ENCODE peak calls at places on chromosomes 6 and 20, in six cellular contexts. J is transverse colon, E is stomach, K is H54, H is NB4, P is A549. L is an unnamed sample.

GRCh38 chr6:26613717-26614683 is 17.2 kb downstream of the ABT1 start:
- DNase-seq in E (no peak), H (no peak), P (no peak), J (no peak), K (no peak), L (no peak)

GRCh38 chr6:53313784-53314382 is 34.9 kb downstream of the ELOVL5 start:
- DNase-seq in H (no peak), E (no peak), K (no peak), J (no peak), P (no peak), L (peak)

GRCh38 chr20:20205141-20205861 is 153.0 kb downstream of the CFAP61 start:
- DNase-seq in J (no peak), H (no peak), K (no peak), P (no peak), E (no peak), L (no peak)

GRCh38 chr20:50876816-50877215 is 54.4 kb downstream of the ADNP start:
- DNase-seq in P (no peak), E (no peak), K (no peak), H (no peak), J (no peak), L (no peak)

GRCh38 chr6:53735896-53736295 is 58.9 kb upstream of the LRRC1 start:
- DNase-seq in K (no peak), H (no peak), E (no peak), P (no peak), J (peak), L (no peak)

GRCh38 chr6:170208651-170209353 is 82.1 kb downstream of the DLL1 start:
- DNase-seq in J (no peak), K (no peak), H (no peak), P (no peak), E (peak), L (no peak)

GRCh38 chr6:3659748-3660147 is 91.8 kb downstream of the PXDC1 start:
- DNase-seq in K (no peak), J (no peak), E (no peak), H (no peak), P (no peak), L (no peak)

GRCh38 chr20:8854566-8854965 is 214.3 kb upstream of the PLCB4 start:
- DNase-seq in E (no peak), P (no peak), K (no peak), H (no peak), J (peak), L (no peak)

GRCh38 chr6:137744877-137745276 is 122.2 kb upstream of the TNFAIP3 start:
- DNase-seq in J (no peak), P (no peak), E (no peak), K (no peak), H (no peak), L (no peak)

GRCh38 chr6:1405221-1405620 is 15.8 kb downstream of the FOXF2 start:
- DNase-seq in E (peak), H (no peak), J (no peak), K (no peak), P (no peak), L (no peak)

GRCh38 chr6:35258858-35259193 is 709 bp upstream of the ZNF76 start:
- DNase-seq in P (no peak), J (no peak), H (no peak), K (no peak), E (peak), L (peak)

GRCh38 chr6:154071711-154072110 is 32.7 kb downstream of the OPRM1 start:
- DNase-seq in K (no peak), P (no peak), H (no peak), E (no peak), J (no peak), L (no peak)

GRCh38 chr6:109117346-109118035 is 22.2 kb downstream of the CEP57L1 start:
- DNase-seq in P (no peak), H (peak), E (no peak), J (peak), K (no peak), L (no peak)

GRCh38 chr20:36573103-36573797 is at the start of gene TGIF2:
- DNase-seq in P (peak), J (peak), H (peak), K (peak), E (peak), L (peak)

GRCh38 chr20:44600758-44601562 is 18.6 kb downstream of the PKIG start:
- DNase-seq in P (no peak), K (no peak), J (no peak), H (no peak), E (no peak), L (no peak)

GRCh38 chr20:23746321-23746720 is 4.4 kb downstream of the CST1 start:
- DNase-seq in P (no peak), K (no peak), E (no peak), J (no peak), H (no peak), L (no peak)

GRCh38 chr6:150194200-150194599 is 51.4 kb downstream of the PPP1R14C start:
- DNase-seq in K (no peak), P (no peak), H (no peak), E (no peak), J (no peak), L (no peak)

GRCh38 chr20:12383770-12384304 is 466.1 kb downstream of the BTBD3 start:
- DNase-seq in P (no peak), E (no peak), H (no peak), J (no peak), K (no peak), L (no peak)

GRCh38 chr20:46722450-46722849 is 13.0 kb downstream of the SLC2A10 start:
- DNase-seq in J (no peak), P (no peak), E (no peak), H (no peak), K (no peak), L (no peak)

GRCh38 chr6:1396952-1397868 is 7.8 kb downstream of the FOXF2 start:
- DNase-seq in P (peak), J (peak), H (peak), E (peak), K (peak), L (peak)

GRCh38 chr6:16136536-16137450 is 7.9 kb downstream of the MYLIP start:
- DNase-seq in H (peak), J (no peak), P (peak), K (peak), E (peak), L (peak)

GRCh38 chr20:828987-829386 is 4.5 kb upstream of the FAM110A start:
- DNase-seq in K (no peak), H (no peak), E (no peak), J (peak), P (no peak), L (peak)

GRCh38 chr6:121897337-121897760 is 461.9 kb downstream of the GJA1 start:
- DNase-seq in P (no peak), K (no peak), E (no peak), H (no peak), J (no peak), L (no peak)

GRCh38 chr6:35754452-35755321 is 17.9 kb downstream of the ARMC12 start:
- DNase-seq in H (peak), J (no peak), K (no peak), P (no peak), E (no peak), L (no peak)

GRCh38 chr6:16049178-16049577 is 79.7 kb upstream of the MYLIP start:
- DNase-seq in K (no peak), P (no peak), H (no peak), E (no peak), J (no peak), L (no peak)

GRCh38 chr6:147507162-147508072 is 1.1 kb upstream of the SAMD5 start:
- DNase-seq in K (peak), E (no peak), H (no peak), P (peak), J (peak), L (no peak)

GRCh38 chr20:8449120-8449519 is 317.1 kb downstream of the PLCB1 start:
- DNase-seq in P (no peak), H (no peak), K (no peak), J (no peak), E (no peak), L (no peak)

GRCh38 chr6:30044630-30045029 is 16.4 kb upstream of the POLR1H start:
- DNase-seq in J (no peak), E (no peak), P (no peak), K (peak), H (no peak), L (peak)

GRCh38 chr6:40732878-40733277 is 145.7 kb upstream of the LRFN2 start:
- DNase-seq in H (no peak), K (no peak), P (no peak), E (no peak), J (no peak), L (no peak)

GRCh38 chr20:35091808-35092523 is 641 bp downstream of the TRPC4AP start:
- DNase-seq in H (peak), K (no peak), J (peak), P (no peak), E (no peak), L (peak)

GRCh38 chr20:3010985-3011723 is 32.3 kb upstream of the GNRH2 start:
- DNase-seq in P (no peak), H (no peak), E (no peak), J (no peak), K (peak), L (no peak)

GRCh38 chr6:133567656-133568055 is 321.3 kb upstream of the TCF21 start:
- DNase-seq in K (no peak), J (no peak), P (no peak), H (no peak), E (no peak), L (no peak)

GRCh38 chr6:62390413-62390812 is 104.4 kb upstream of the KHDRBS2 start:
- DNase-seq in K (no peak), H (no peak), P (no peak), E (no peak), J (no peak), L (no peak)

GRCh38 chr6:163872335-163872734 is 457.8 kb downstream of the QKI start:
- DNase-seq in E (no peak), P (no peak), J (no peak), K (no peak), H (no peak), L (no peak)

GRCh38 chr6:156174026-156174880 is 602.9 kb upstream of the ARID1B start:
- DNase-seq in P (no peak), J (no peak), K (no peak), E (no peak), H (no peak), L (no peak)

GRCh38 chr6:26129656-26130055 is 42.4 kb downstream of the HFE start:
- DNase-seq in E (no peak), K (no peak), H (peak), J (no peak), P (no peak), L (no peak)

GRCh38 chr6:158793432-158793831 is 25.7 kb downstream of the EZR start:
- DNase-seq in K (peak), E (peak), H (peak), P (peak), J (peak), L (peak)

GRCh38 chr6:157274471-157275226 is 48.7 kb downstream of the TMEM242 start:
- DNase-seq in E (peak), P (peak), J (peak), H (peak), K (peak), L (peak)
- TF ChIP-seq POLR2A in E (no peak), P (peak), J (peak), H (no peak), K (peak), L (peak)

GRCh38 chr6:105639124-105639523 is 236.2 kb upstream of the PREP start:
- DNase-seq in E (no peak), H (no peak), K (no peak), P (no peak), J (no peak), L (no peak)

GRCh38 chr6:105628156-105628860 is 225.4 kb upstream of the PREP start:
- DNase-seq in H (no peak), K (no peak), E (no peak), P (no peak), J (no peak), L (no peak)

DNA sequence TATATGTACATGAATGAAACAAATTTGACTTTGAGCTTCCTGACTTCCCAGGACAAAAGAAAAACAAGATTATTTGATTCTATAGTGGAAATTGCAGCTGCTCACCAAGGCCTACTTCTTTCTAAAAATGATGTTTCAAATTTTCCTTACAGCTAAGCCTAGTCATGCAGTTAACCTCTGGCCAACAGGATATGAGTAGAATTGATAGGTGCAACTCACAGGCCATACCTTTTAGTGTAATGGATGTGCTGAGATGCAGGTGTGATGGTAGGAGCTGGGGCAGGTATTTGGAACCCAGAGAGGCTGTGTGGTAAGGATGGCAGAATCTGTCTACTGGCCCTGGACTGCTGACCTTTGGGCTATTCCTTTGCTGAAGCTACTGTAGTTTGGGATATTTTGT is 230.9 kb upstream of the PREP start:
- DNase-seq in E (no peak), H (no peak), J (no peak), K (no peak), P (no peak), L (no peak)
- TF ChIP-seq POLR2A in E (no peak), H (no peak), J (no peak), K (no peak), P (no peak), L (no peak)

GRCh38 chr6:145147981-145148380 is 587.3 kb downstream of the EPM2A start:
- DNase-seq in P (no peak), E (no peak), K (no peak), H (no peak), J (no peak), L (no peak)

GRCh38 chr6:145151624-145152023 is 583.7 kb downstream of the EPM2A start:
- DNase-seq in K (no peak), P (no peak), E (no peak), J (no peak), H (no peak), L (no peak)

GRCh38 chr6:145143379-145143778 is 591.9 kb downstream of the EPM2A start:
- DNase-seq in H (no peak), E (no peak), K (no peak), J (no peak), P (no peak), L (no peak)

GRCh38 chr6:145148392-145149175 is 586.7 kb downstream of the EPM2A start:
- DNase-seq in P (peak), K (peak), E (peak), J (no peak), H (peak), L (no peak)

GRCh38 chr6:145147559-145147958 is 587.8 kb downstream of the EPM2A start:
- DNase-seq in P (no peak), E (no peak), H (peak), K (no peak), J (no peak), L (no peak)
- TF ChIP-seq POLR2A in P (no peak), E (no peak), H (no peak), K (no peak), J (no peak), L (no peak)

GRCh38 chr6:142152731-142153130 is 5.7 kb downstream of the VTA1 start:
- DNase-seq in E (no peak), H (no peak), P (no peak), J (no peak), K (no peak), L (no peak)

DNA sequence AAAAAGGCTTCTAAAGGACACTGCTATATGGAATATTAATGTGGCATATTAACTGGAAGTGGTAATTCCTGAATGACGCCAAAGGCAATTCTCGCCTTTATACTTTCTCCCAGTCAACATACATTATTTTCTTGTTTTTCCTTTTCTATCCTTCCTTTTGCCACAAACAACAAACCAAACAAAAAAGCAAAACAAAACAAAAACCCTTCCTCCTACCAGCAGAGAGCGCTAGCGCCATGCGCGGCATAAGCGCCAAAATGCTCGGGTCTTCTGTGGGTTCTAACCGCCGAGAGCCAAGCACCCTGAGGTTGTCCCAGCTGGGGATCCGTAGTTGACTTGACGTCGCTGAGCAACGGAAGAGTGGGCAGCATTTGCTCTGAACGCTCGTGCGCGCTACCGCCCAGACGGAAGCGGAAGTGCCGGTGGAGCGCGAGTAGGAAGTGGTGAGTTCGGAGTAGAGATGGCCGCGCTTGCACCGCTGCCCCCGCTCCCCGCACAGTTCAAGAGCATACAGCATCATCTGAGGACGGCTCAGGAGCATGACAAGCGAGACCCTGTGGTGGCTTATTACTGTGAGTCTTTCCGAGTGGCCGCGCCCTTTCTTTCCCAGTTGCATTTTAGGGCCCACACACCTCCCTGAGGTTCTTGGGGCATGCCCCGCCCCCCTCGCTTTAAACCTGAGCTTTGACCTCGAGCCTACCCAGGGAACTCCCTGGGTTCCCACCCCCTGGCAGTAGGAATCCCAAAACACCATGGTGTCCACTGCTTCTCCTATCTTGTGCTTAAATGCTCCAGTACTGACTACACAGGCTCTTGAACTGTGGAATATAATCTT is at the start of the genes NMBR and VTA1:
- DNase-seq in E (peak), J (peak), K (peak), P (peak), H (peak), L (peak)
- TF ChIP-seq POLR2A in E (no peak), J (peak), K (peak), P (peak), H (peak), L (peak)

GRCh38 chr6:7313505-7314165 is 636 bp upstream of the SSR1 start:
- DNase-seq in H (no peak), K (no peak), J (no peak), E (no peak), P (no peak), L (no peak)

GRCh38 chr6:7311171-7311570 is 1.8 kb downstream of the SSR1 start:
- DNase-seq in K (no peak), P (no peak), H (no peak), J (no peak), E (no peak), L (no peak)

GRCh38 chr6:7314414-7314813 is 1.4 kb upstream of the SSR1 start:
- DNase-seq in P (no peak), J (no peak), K (no peak), E (no peak), H (no peak), L (no peak)

GRCh38 chr6:7311920-7312615 is 931 bp downstream of the SSR1 start:
- DNase-seq in P (peak), E (no peak), J (no peak), K (no peak), H (peak), L (peak)

DNA sequence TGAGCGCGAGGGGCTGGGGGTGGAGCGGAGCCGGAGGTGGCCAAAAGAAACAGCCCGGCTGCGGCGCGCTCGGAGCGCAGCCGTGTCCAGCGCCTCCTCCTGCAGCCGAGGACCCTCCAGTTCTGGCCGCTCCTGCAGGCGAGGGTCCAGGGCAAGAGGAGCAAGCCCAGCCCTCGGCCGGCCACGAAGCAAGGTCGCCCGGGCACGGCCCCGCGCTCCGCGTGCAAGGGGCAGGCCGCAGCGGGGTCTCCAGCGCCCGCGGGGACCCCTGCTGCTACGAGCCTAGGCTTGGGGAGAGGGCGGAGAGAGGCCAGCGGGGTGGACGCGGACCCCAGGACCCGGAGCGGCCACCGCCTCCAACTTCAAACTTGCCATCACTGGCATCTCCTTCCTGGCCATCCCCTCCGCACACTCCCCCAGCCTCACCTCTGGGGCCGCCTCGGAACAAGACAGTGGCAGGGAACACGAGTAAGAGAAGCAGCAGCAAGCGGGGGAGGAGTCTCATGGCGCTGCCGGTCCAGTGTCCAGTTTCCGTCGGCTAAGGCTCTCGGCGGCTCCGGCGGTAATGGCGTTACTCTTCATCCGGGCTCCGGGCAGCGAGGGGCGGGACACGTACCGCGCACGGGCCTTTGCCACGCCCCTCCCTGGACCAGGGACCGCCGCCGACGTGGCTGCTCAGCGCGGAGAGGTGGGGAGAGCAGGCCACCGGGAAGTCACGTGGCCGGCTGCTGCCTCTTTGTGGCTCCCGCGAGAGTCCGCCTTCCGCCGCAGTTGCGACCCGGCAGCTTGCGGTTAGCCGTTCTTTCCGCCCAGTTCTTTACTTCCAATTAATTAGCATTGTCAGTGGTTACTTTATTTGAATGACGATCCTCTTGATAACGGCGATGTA is at the start of gene SSR1:
- DNase-seq in J (peak), H (peak), E (peak), K (peak), P (peak), L (peak)
- TF ChIP-seq POLR2A in J (peak), H (peak), E (no peak), K (peak), P (peak), L (peak)

GRCh38 chr6:34247481-34248197 is 1.2 kb downstream of the SMIM29 start:
- DNase-seq in J (no peak), H (no peak), E (no peak), K (peak), P (no peak), L (peak)
- TF ChIP-seq POLR2A in J (no peak), H (no peak), E (no peak), K (no peak), P (no peak), L (no peak)

GRCh38 chr20:38355161-38356012 is 9.1 kb downstream of the LBP start:
- DNase-seq in P (no peak), H (no peak), J (no peak), E (no peak), K (no peak), L (no peak)
- TF ChIP-seq POLR2A in P (no peak), H (no peak), J (no peak), E (no peak), K (no peak), L (no peak)

L was measured in erythroblast.